ENCODE peak calls at places on chromosome 22, in ten cellular contexts. X, U, Q, C, Y, J, F, W, K and H are unnamed samples.

GRCh38 chr22:33569547-33569946 is 350.7 kb downstream of the LARGE1 start:
- DNase-seq in X (no peak), U (no peak), Q (peak), C (no peak), Y (no peak), J (no peak), F (no peak), W (no peak), K (no peak), H (no peak)

GRCh38 chr22:19871845-19872778 is 17.4 kb upstream of the GNB1L start:
- DNase-seq in X (no peak), U (peak), Q (no peak), C (peak), Y (no peak), J (no peak), F (no peak), W (no peak), K (no peak), H (no peak)

GRCh38 chr22:19166421-19166820 is 12.1 kb downstream of the SLC25A1 start:
- DNase-seq in X (no peak), U (no peak), Q (no peak), C (no peak), Y (no peak), J (no peak), F (no peak), W (no peak), K (no peak), H (no peak)

GRCh38 chr22:36928826-36929535 is 15.6 kb downstream of the CSF2RB start:
- DNase-seq in X (no peak), U (no peak), Q (no peak), C (no peak), Y (no peak), J (no peak), F (no peak), W (no peak), K (no peak), H (no peak)

GRCh38 chr22:31176923-31177322 is 16.9 kb downstream of the RNF185 start:
- DNase-seq in X (no peak), U (no peak), Q (no peak), C (no peak), Y (no peak), J (no peak), F (no peak), W (no peak), K (no peak), H (no peak)

GRCh38 chr22:33321466-33321865 is 263.3 kb upstream of the SYN3 start:
- DNase-seq in X (no peak), U (no peak), Q (no peak), C (no peak), Y (no peak), J (no peak), F (no peak), W (no peak), K (no peak), H (no peak)

GRCh38 chr22:36617694-36618522 is 85.6 kb downstream of the CACNG2 start:
- DNase-seq in X (no peak), U (no peak), Q (peak), C (no peak), Y (no peak), J (no peak), F (no peak), W (no peak), K (no peak), H (no peak)

GRCh38 chr22:44045171-44045570 is 21.1 kb downstream of the PARVB start:
- DNase-seq in X (peak), U (no peak), Q (no peak), C (no peak), Y (no peak), J (no peak), F (no peak), W (no peak), K (no peak), H (no peak)

GRCh38 chr22:36068776-36069344 is 40.2 kb upstream of the RBFOX2 start:
- DNase-seq in X (peak), U (no peak), Q (peak), C (no peak), Y (no peak), J (no peak), F (no peak), W (peak), K (no peak), H (no peak)

GRCh38 chr22:33328789-33329296 is 270.7 kb upstream of the SYN3 start:
- DNase-seq in X (peak), U (no peak), Q (no peak), C (no peak), Y (peak), J (no peak), F (no peak), W (no peak), K (no peak), H (no peak)

GRCh38 chr22:20026204-20026908 is 5.4 kb downstream of the TANGO2 start:
- DNase-seq in X (no peak), U (peak), Q (no peak), C (no peak), Y (no peak), J (no peak), F (no peak), W (no peak), K (no peak), H (no peak)

GRCh38 chr22:30250713-30251267 is 4.2 kb upstream of the LIF start:
- DNase-seq in X (peak), U (no peak), Q (no peak), C (no peak), Y (peak), J (no peak), F (no peak), W (peak), K (no peak), H (no peak)

DNA sequence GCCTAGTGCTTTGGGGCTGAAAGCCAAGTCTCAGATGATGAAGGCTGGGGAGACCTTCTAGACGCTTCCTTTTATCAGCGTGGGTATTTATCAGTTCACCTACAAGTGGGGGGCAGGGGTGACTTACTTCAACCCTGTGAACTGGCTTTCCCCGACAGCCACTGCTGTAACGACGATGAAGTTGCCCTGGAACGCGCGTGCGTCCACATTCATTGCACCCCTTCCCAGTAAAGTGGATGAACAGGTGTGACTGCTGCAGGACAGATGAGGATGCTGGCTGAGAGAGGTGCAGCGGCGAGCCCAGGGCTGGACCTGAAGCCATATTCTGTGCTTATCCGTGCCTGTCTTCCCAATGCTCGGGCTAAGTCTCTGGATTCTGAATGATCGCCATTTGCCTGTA is 1122.3 kb downstream of the TBC1D22A start:
- DNase-seq in X (no peak), U (no peak), Q (no peak), C (no peak), Y (no peak), J (no peak), F (no peak), W (no peak), K (no peak), H (no peak)
- H3K4me3 ChIP-seq in X (no peak), U (no peak), Q (no peak), C (no peak), Y (no peak), J (no peak), F (no peak), W (no peak), K (no peak), H (no peak)

DNA sequence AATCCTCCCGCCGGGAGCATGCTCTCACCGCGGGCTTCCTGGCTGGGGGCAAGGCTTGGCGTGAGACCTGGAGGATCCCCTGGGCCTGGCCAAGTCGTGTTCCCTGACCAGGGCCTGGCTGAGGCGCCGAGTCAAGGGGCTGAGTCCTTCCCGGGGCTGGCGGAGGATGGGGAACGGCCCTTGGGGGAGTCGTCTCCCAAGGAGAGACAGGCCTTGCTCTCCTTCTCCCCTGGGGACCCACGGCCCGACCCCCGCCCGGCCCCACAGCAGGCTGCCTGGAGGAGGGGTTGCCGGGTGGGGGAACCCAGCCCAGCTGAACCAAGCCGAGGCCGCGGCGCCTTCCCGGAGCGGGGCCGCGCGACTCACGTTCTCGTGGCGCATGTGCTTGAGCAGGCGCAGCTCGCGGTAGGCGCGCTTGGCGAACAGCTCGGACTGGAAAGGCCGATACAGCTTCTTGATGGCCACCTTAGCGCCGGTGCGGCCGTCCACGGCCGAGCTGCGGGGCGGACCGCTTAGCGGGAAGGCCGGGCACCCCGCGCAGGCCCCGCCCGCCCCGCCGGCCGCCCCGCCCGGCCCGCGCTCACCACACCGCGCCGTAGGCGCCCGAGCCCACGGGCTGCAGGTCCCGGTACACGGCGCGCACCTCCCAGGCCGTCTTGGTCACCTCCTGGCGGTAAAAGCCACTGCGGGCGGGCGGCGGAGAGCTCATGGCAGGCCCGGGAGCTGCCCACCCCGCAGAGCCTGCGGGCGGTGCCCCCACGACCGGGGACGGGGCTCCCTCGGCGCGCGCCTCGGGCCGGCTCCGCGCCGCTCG is 475 bp downstream of the MAPK12 start:
- DNase-seq in X (peak), U (no peak), Q (peak), C (peak), Y (no peak), J (no peak), F (no peak), W (peak), K (peak), H (no peak)
- H3K4me3 ChIP-seq in X (peak), U (peak), Q (peak), C (peak), Y (peak), J (peak), F (no peak), W (peak), K (peak), H (peak)

GRCh38 chr22:28426346-28427132 is 253.1 kb downstream of the TTC28 start:
- DNase-seq in X (peak), U (no peak), Q (no peak), C (no peak), Y (no peak), J (no peak), F (no peak), W (no peak), K (no peak), H (no peak)

GRCh38 chr22:28425211-28425610 is 254.4 kb downstream of the TTC28 start:
- DNase-seq in X (no peak), U (no peak), Q (no peak), C (no peak), Y (no peak), J (no peak), F (no peak), W (no peak), K (no peak), H (no peak)

GRCh38 chr22:28429711-28430110 is 249.9 kb downstream of the TTC28 start:
- DNase-seq in X (no peak), U (no peak), Q (no peak), C (no peak), Y (no peak), J (no peak), F (no peak), W (no peak), K (no peak), H (no peak)

GRCh38 chr22:28419916-28420315 is 259.7 kb downstream of the TTC28 start:
- DNase-seq in X (no peak), U (no peak), Q (no peak), C (no peak), Y (no peak), J (no peak), F (no peak), W (no peak), K (no peak), H (no peak)

DNA sequence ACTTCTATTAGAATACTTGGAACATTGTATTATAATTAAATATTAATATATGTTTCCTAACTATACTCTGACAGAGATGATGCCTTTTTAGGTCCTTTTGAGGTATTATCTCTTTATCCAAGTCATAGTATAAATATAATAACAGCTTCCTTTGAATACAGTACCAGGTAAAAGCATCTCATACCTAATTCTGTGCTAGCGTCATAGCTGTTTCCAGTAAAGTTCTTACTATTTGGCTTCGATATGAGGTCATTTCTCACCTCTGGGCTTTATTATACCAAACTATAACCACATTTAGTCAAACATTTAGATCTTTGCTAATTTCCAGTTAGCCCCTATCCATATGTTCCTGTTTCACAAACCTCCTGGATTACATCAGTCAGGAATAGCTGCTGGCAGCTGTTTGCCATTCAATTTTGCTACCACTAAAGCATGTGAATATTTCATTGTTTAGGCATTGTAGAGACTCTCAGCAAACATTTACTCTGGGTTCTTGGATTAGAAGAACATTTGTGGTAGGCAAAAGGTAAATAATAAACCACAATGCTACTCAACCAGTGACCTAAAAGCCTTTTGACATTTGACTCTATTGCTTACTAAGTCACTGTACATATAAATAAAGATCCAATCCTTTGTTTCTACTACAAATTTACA is 255.1 kb downstream of the TTC28 start:
- DNase-seq in X (peak), U (no peak), Q (no peak), C (no peak), Y (no peak), J (no peak), F (no peak), W (peak), K (no peak), H (no peak)
- H3K4me3 ChIP-seq in X (no peak), U (no peak), Q (no peak), C (no peak), Y (no peak), J (no peak), F (no peak), W (no peak), K (no peak), H (no peak)

DNA sequence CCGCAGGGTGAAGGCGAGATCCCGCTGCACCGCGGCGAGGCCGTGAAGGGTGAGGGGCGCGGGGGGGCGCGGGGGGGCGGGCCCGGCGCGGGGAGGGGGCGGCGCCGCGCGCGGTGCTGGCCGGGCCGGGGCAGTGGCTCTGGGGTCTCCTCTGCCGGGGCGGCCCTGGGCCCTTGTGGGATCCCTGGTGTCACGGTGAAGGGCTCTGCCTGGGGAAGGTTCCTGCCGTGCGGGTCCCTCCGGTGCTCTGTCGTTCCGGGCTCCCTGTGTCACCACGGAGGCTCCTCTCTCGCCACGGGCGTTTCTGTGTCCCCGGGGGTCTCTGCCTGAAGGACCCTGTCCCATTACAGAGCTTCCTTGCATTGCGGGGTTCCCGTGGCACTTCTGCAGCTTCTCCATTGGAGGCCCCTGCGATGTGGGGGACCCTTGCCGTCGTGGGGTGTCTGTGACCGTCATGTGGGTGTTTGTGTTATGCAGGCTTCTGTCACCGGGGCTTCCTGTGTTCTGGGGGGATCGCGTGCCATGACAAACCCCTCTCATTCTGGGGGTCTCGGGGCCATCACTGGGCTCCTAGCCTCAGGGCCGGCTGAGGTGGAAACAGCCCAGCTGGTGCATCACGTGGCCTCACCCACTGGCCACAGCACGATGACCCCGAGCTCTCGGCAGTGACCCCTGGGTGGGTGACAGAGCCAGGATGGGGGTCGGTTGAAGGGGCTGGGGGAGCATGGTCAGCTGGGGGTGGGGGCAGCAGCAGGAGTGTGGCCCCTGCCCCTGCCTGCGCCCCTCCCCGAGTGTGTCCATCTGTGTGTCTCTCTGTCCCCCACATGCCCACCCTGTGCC is 25.3 kb downstream of the SHANK3 start:
- DNase-seq in X (no peak), U (peak), Q (no peak), C (peak), Y (no peak), J (no peak), F (no peak), W (no peak), K (no peak), H (no peak)
- H3K4me3 ChIP-seq in X (peak), U (no peak), Q (no peak), C (peak), Y (peak), J (peak), F (no peak), W (peak), K (no peak), H (peak)

GRCh38 chr22:45976351-45977002 is 485 bp downstream of the WNT7B start:
- DNase-seq in X (no peak), U (no peak), Q (no peak), C (no peak), Y (no peak), J (no peak), F (no peak), W (no peak), K (no peak), H (no peak)

GRCh38 chr22:45977003-45977395 is at the start of gene WNT7B:
- DNase-seq in X (no peak), U (no peak), Q (no peak), C (peak), Y (peak), J (no peak), F (no peak), W (no peak), K (no peak), H (no peak)

GRCh38 chr22:45978275-45978713 is 1.3 kb upstream of the WNT7B start:
- DNase-seq in X (no peak), U (no peak), Q (no peak), C (no peak), Y (no peak), J (no peak), F (no peak), W (no peak), K (no peak), H (no peak)

GRCh38 chr22:45975266-45976161 is 1.4 kb downstream of the WNT7B start:
- DNase-seq in X (no peak), U (no peak), Q (no peak), C (no peak), Y (no peak), J (no peak), F (no peak), W (no peak), K (no peak), H (no peak)

GRCh38 chr22:45977551-45978274 is 751 bp upstream of the WNT7B start:
- DNase-seq in X (peak), U (no peak), Q (no peak), C (no peak), Y (no peak), J (no peak), F (no peak), W (no peak), K (peak), H (no peak)
- H3K4me3 ChIP-seq in X (no peak), U (no peak), Q (no peak), C (peak), Y (peak), J (no peak), F (no peak), W (no peak), K (no peak), H (no peak)

GRCh38 chr22:39622881-39623367 is 52.4 kb downstream of the CACNA1I start:
- DNase-seq in X (peak), U (peak), Q (peak), C (peak), Y (peak), J (peak), F (peak), W (no peak), K (peak), H (no peak)

GRCh38 chr22:39621826-39622225 is 51.3 kb downstream of the CACNA1I start:
- DNase-seq in X (no peak), U (no peak), Q (no peak), C (no peak), Y (no peak), J (no peak), F (no peak), W (no peak), K (no peak), H (no peak)

GRCh38 chr22:39624501-39624821 is 53.9 kb downstream of the CACNA1I start:
- DNase-seq in X (no peak), U (no peak), Q (no peak), C (no peak), Y (no peak), J (no peak), F (no peak), W (no peak), K (no peak), H (no peak)

GRCh38 chr22:39625554-39626537 is 55.3 kb downstream of the CACNA1I start:
- DNase-seq in X (no peak), U (no peak), Q (no peak), C (no peak), Y (no peak), J (no peak), F (no peak), W (no peak), K (no peak), H (no peak)

DNA sequence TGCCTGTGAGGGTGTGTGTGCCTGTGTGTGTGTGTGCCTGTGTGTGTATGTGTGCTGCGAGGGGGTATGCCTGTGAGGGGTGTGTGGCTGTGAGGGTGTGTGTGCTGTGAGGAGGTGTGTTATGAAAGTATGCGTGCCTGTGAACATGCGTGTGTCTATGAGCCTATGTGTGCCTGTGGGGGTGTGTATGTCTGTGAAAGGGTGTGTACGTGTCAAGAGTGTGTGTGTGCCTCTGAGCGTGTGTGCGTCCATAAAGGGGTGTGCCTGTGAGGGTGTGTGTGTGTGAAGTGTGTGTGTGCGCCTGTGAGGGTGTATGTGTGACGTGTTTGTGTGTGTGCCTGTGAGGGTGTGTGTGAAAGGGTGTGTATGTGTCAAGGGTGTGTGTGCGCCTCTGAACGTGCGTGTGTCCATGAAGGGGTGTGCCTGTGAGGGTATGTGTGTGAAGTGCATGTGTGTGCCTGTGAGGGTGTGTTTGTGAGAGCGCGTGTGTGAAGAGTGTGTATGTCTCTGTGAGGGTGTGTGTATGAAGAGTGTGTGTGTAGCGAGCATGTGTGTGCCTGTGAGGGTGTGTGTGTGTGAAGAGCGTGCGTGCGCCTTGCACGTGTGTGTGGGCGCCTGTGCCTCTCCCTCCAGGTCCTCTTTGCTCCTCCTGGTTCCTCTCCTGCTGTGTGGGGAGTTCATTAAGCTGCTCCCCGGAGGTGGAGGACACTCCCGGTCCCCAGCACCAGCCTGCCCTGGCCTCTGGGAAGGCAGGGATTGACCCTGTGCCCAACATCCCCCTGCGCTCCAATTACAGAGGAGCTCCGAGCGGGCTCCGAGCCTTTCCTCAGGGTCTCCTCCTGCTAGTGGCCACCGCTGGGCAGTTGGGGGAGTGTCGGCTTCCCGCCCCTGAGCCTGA is 53.3 kb downstream of the CACNA1I start:
- DNase-seq in X (no peak), U (no peak), Q (no peak), C (no peak), Y (no peak), J (no peak), F (no peak), W (no peak), K (no peak), H (no peak)
- H3K4me3 ChIP-seq in X (no peak), U (no peak), Q (no peak), C (no peak), Y (no peak), J (no peak), F (no peak), W (no peak), K (no peak), H (no peak)

GRCh38 chr22:29207562-29208501 is 2.1 kb downstream of the EMID1 start:
- DNase-seq in X (no peak), U (no peak), Q (no peak), C (no peak), Y (no peak), J (no peak), F (no peak), W (no peak), K (no peak), H (no peak)
- H3K4me3 ChIP-seq in X (no peak), U (no peak), Q (no peak), C (no peak), Y (no peak), J (no peak), F (no peak), W (no peak), K (peak), H (no peak)